ENCODE peak calls at places on chromosome 21, in six cellular contexts. Z, Y, W, J, F and Q are unnamed samples.

GRCh38 chr21:31354604-31355443 is 10.8 kb upstream of the TIAM1 start:
- DNase-seq in W (peak), J (peak), Z (peak), Y (peak), F (no peak), Q (no peak)

GRCh38 chr21:40615503-40616376 is 231.2 kb downstream of the DSCAM start:
- DNase-seq in J (peak), F (no peak), W (no peak), Z (no peak), Y (no peak), Q (no peak)

GRCh38 chr21:28644762-28645161 is 347.9 kb downstream of the LTN1 start:
- DNase-seq in J (peak), Y (no peak), W (no peak), F (no peak), Z (no peak), Q (no peak)

GRCh38 chr21:34836103-34836932 is 167.5 kb downstream of the CLIC6 start:
- DNase-seq in J (peak), F (no peak), Y (peak), Z (peak), W (peak), Q (no peak)

GRCh38 chr21:26169611-26170470 is 729 bp downstream of the APP start:
- DNase-seq in J (peak), F (peak), Z (peak), W (peak), Y (peak), Q (peak)

GRCh38 chr21:44539031-44539430 is 964 bp downstream of the KRTAP10-1 start:
- DNase-seq in Z (no peak), J (no peak), F (no peak), Y (no peak), W (no peak), Q (no peak)

GRCh38 chr21:43923391-43923790 is 58.4 kb downstream of the AGPAT3 start:
- DNase-seq in Y (no peak), J (no peak), Z (no peak), W (no peak), F (no peak), Q (no peak)

GRCh38 chr21:42075686-42076471 is 4.8 kb downstream of the UMODL1 start:
- DNase-seq in Z (no peak), J (no peak), Y (no peak), F (no peak), W (no peak), Q (no peak)

GRCh38 chr21:46515109-46515508 is 56.4 kb downstream of the DIP2A start:
- DNase-seq in J (peak), Z (peak), F (no peak), W (no peak), Y (no peak), Q (peak)

GRCh38 chr21:10521091-10521598 is at the start of gene TPTE:
- DNase-seq in Z (no peak), J (no peak), W (no peak), Y (no peak), F (no peak), Q (no peak)

GRCh38 chr21:39161064-39161463 is 22.2 kb downstream of the PSMG1 start:
- DNase-seq in W (no peak), J (no peak), F (no peak), Z (no peak), Y (no peak), Q (no peak)

GRCh38 chr21:35324372-35325220 is 275.5 kb upstream of the RUNX1 start:
- DNase-seq in F (no peak), Y (peak), Z (no peak), W (no peak), J (peak), Q (no peak)

GRCh38 chr21:42222821-42223390 is 4.0 kb downstream of the ABCG1 start:
- DNase-seq in J (no peak), Z (no peak), W (no peak), Y (no peak), F (no peak), Q (no peak)

GRCh38 chr21:45531393-45532215 is 10.6 kb downstream of the SLC19A1 start:
- DNase-seq in W (no peak), J (no peak), Z (no peak), F (no peak), Y (no peak), Q (no peak)

GRCh38 chr21:41247561-41247968 is 69.0 kb upstream of the FAM3B start:
- DNase-seq in Y (no peak), Z (no peak), F (no peak), W (no peak), J (no peak), Q (no peak)